ENCODE peak calls at places on chromosomes 2 and 18, in six cellular contexts. P is nephron progenitor cell; M is activated T-cell treated with anti-CD3 and anti-CD28 coated beads for 1 hour; B is HTR-8/SVneo; D is epithelial cell of esophagus; S is CD4-positive, alpha-beta T cell. C is an unnamed sample.

GRCh38 chr2:28102455-28102874 is 211.9 kb downstream of the BABAM2 start:
- DNase-seq in P (no peak), M (no peak), B (peak), D (peak), S (no peak), C (peak)

GRCh38 chr2:27020337-27020948 is 12.3 kb upstream of the TMEM214 start:
- DNase-seq in P (peak), M (no peak), B (no peak), D (no peak), S (no peak), C (no peak)

GRCh38 chr2:134625311-134625710 is 93.5 kb downstream of the TMEM163 start:
- DNase-seq in P (no peak), M (no peak), B (no peak), D (peak), S (no peak), C (no peak)

GRCh38 chr18:74567805-74568204 is 29.9 kb upstream of the ZNF407 start:
- DNase-seq in P (no peak), M (no peak), B (no peak), D (no peak), S (no peak), C (no peak)

GRCh38 chr2:152243723-152244122 is 68.2 kb upstream of the STAM2 start:
- DNase-seq in P (no peak), M (no peak), B (no peak), D (no peak), S (no peak), C (no peak)

GRCh38 chr18:58299135-58299473 is 255.1 kb downstream of the NEDD4L start:
- DNase-seq in P (no peak), M (no peak), B (no peak), D (no peak), S (no peak), C (no peak)

GRCh38 chr2:204550738-204551137 is 5.5 kb downstream of the PARD3B start:
- DNase-seq in P (no peak), M (no peak), B (no peak), D (peak), S (no peak), C (no peak)

GRCh38 chr2:127048969-127049897 is 57.7 kb downstream of the BIN1 start:
- DNase-seq in P (no peak), M (no peak), B (no peak), D (no peak), S (no peak), C (no peak)

GRCh38 chr18:79544386-79544963 is 135.1 kb upstream of the CTDP1 start:
- DNase-seq in P (no peak), M (no peak), B (no peak), D (no peak), S (no peak), C (no peak)

GRCh38 chr2:54240515-54241219 is 15.4 kb downstream of the TSPYL6 start:
- DNase-seq in P (no peak), M (no peak), B (no peak), D (peak), S (no peak), C (no peak)

GRCh38 chr2:60676950-60677349 is 79.1 kb upstream of the PAPOLG start:
- DNase-seq in P (no peak), M (no peak), B (no peak), D (no peak), S (no peak), C (no peak)

GRCh38 chr18:22432672-22433137 is 15.0 kb upstream of the CTAGE1 start:
- DNase-seq in P (no peak), M (no peak), B (peak), D (peak), S (no peak), C (peak)